ENCODE peak calls at places on chromosomes 3 and 15, in ten cellular contexts. L is anterior cingulate cortex; O is germinal center; H is SJSA1; K is T47D; Y is activated effector memory CD4-positive, alpha-beta T cell treated with Interleukin-2 at 50 U/mL for 16 hours; M is A172; S is thyroid gland; D is AG10803; A is A549. B is an unnamed sample.

GRCh38 chr15:58558777-58559176 is 127.0 kb downstream of the LIPC start:
- DNase-seq in L (no peak), O (no peak), H (no peak), K (no peak), Y (no peak), M (no peak), S (no peak), D (peak; percentile 10), A (no peak), B (no peak)

GRCh38 chr3:136578290-136578689 is 173.9 kb downstream of the STAG1 start:
- DNase-seq in L (no peak), O (no peak), H (no peak), K (no peak), Y (no peak), M (no peak), S (no peak), D (no peak), A (no peak), B (no peak)

GRCh38 chr3:59559721-59560514 is 510.1 kb upstream of the CFAP20DC start:
- DNase-seq in L (no peak), O (no peak), H (peak; percentile 45), K (no peak), Y (no peak), M (peak; percentile 89), S (no peak), D (peak; percentile 94), A (peak; percentile 62), B (peak; percentile 97)

GRCh38 chr3:66822059-66823009 is 175.8 kb upstream of the KBTBD8 start:
- DNase-seq in L (no peak), O (peak; percentile 62), H (peak; percentile 23), K (peak; percentile 8), Y (peak; percentile 40), M (peak; percentile 63), S (peak; percentile 79), D (peak; percentile 49), A (peak; percentile 60), B (peak; percentile 56)

GRCh38 chr3:5357089-5357488 is 169.6 kb downstream of the EDEM1 start:
- DNase-seq in L (no peak), O (no peak), H (no peak), K (no peak), Y (no peak), M (no peak), S (no peak), D (no peak), A (no peak), B (no peak)

GRCh38 chr3:25297667-25298585 is 130.1 kb upstream of the RARB start:
- DNase-seq in L (no peak), O (no peak), H (peak; percentile 65), K (no peak), Y (no peak), M (no peak), S (peak; percentile 62), D (no peak), A (no peak), B (peak; percentile 49)

GRCh38 chr15:24823473-24823872 is 131.3 kb upstream of the SNRPN start:
- DNase-seq in L (peak; percentile 9), O (no peak), H (no peak), K (no peak), Y (no peak), M (no peak), S (peak; percentile 67), D (no peak), A (no peak), B (no peak)

GRCh38 chr15:58444658-58445332 is 13.0 kb downstream of the LIPC start:
- DNase-seq in L (no peak), O (no peak), H (peak; percentile 28), K (no peak), Y (no peak), M (no peak), S (no peak), D (no peak), A (no peak), B (no peak)

GRCh38 chr3:177015881-177016280 is 181.4 kb downstream of the TBL1XR1 start:
- DNase-seq in L (no peak), O (no peak), H (no peak), K (no peak), Y (no peak), M (no peak), S (no peak), D (peak; percentile 54), A (no peak), B (no peak)

GRCh38 chr3:31159331-31160039 is 265.0 kb upstream of the GADL1 start:
- DNase-seq in L (no peak), O (no peak), H (no peak), K (no peak), Y (no peak), M (no peak), S (no peak), D (peak; percentile 64), A (no peak), B (no peak)

GRCh38 chr3:112848196-112848595 is 1.5 kb upstream of the CD200R1L start:
- DNase-seq in L (no peak), O (no peak), H (no peak), K (no peak), Y (no peak), M (no peak), S (no peak), D (no peak), A (no peak), B (no peak)

GRCh38 chr3:194851941-194852340 is 166.3 kb downstream of the FAM43A start:
- DNase-seq in L (no peak), O (no peak), H (no peak), K (no peak), Y (no peak), M (no peak), S (no peak), D (no peak), A (no peak), B (no peak)

GRCh38 chr3:158768361-158768787 is 33.5 kb upstream of the MFSD1 start:
- DNase-seq in L (no peak), O (no peak), H (peak; percentile 42), K (peak; percentile 34), Y (no peak), M (peak; percentile 23), S (peak; percentile 46), D (peak; percentile 42), A (peak; percentile 62), B (peak; percentile 73)

B was measured in EH.